ENCODE peak calls at places on chromosomes 12 and 14, in four cellular contexts. D, V, P and R are unnamed samples. For H3K36me3, the result is how much of the 10 kb centered on the place peaks cover.

GRCh38 chr12:94207467-94208432 is 59.4 kb downstream of the PLXNC1 start:
- DNase-seq in D (no peak), V (peak), P (peak), R (no peak)

GRCh38 chr12:109432431-109432830 is 44.7 kb downstream of the KCTD10 start:
- DNase-seq in D (no peak), V (no peak), P (no peak), R (no peak)

GRCh38 chr14:74583689-74584434 is 28.2 kb downstream of the LTBP2 start:
- DNase-seq in D (no peak), V (no peak), P (no peak), R (no peak)

GRCh38 chr14:94040247-94040646 is 14.1 kb downstream of the OTUB2 start:
- DNase-seq in D (no peak), V (no peak), P (no peak), R (no peak)

GRCh38 chr14:61564623-61565091 is 130.7 kb upstream of the HIF1A start:
- DNase-seq in D (no peak), V (no peak), P (no peak), R (no peak)

GRCh38 chr14:76844223-76844622 is 18.0 kb downstream of the LRRC74A start:
- DNase-seq in D (peak), V (no peak), P (no peak), R (no peak)

GRCh38 chr14:32252030-32252670 is 49.1 kb upstream of the RNU6-8 start:
- DNase-seq in D (no peak), V (peak), P (peak), R (no peak)

GRCh38 chr14:44846232-44846824 is 115.4 kb downstream of the KLHL28 start:
- DNase-seq in D (no peak), V (peak), P (no peak), R (no peak)

GRCh38 chr14:64191756-64192155 is 102.4 kb downstream of the ESR2 start:
- DNase-seq in D (no peak), V (no peak), P (no peak), R (no peak)

GRCh38 chr12:3213768-3214167 is 136.6 kb downstream of the TSPAN9 start:
- DNase-seq in D (no peak), V (no peak), P (no peak), R (no peak)

GRCh38 chr14:21894003-21894897 is 220.6 kb upstream of the OR4E1 start:
- DNase-seq in D (no peak), V (no peak), P (no peak), R (no peak)

GRCh38 chr12:121806556-121807308 is 2.9 kb downstream of the SETD1B start:
- DNase-seq in D (no peak), V (no peak), P (no peak), R (no peak)

GRCh38 chr12:24475337-24475736 is 473.6 kb downstream of the BCAT1 start:
- DNase-seq in D (no peak), V (no peak), P (no peak), R (no peak)

GRCh38 chr12:124616394-124617343 is 49.3 kb upstream of the NCOR2 start:
- DNase-seq in D (no peak), V (no peak), P (no peak), R (no peak)

GRCh38 chr12:108782971-108783370 is 51.7 kb upstream of the CORO1C start:
- DNase-seq in D (no peak), V (no peak), P (no peak), R (no peak)

GRCh38 chr14:101504096-101504948 is 57.0 kb upstream of the DIO3 start:
- DNase-seq in D (peak), V (no peak), P (no peak), R (no peak)

GRCh38 chr12:124374147-124374546 is 79.3 kb downstream of the RFLNA start:
- DNase-seq in D (no peak), V (no peak), P (no peak), R (no peak)

GRCh38 chr12:28066879-28067278 is 94.3 kb upstream of the PTHLH start:
- DNase-seq in D (no peak), V (no peak), P (no peak), R (no peak)

GRCh38 chr14:62800577-62800976 is 244.7 kb downstream of the KCNH5 start:
- DNase-seq in D (no peak), V (no peak), P (no peak), R (no peak)

GRCh38 chr14:52148371-52148770 is 79.5 kb upstream of the NID2 start:
- DNase-seq in D (no peak), V (no peak), P (no peak), R (no peak)

GRCh38 chr14:92538412-92539017 is 24.9 kb downstream of the RIN3 start:
- DNase-seq in D (no peak), V (peak), P (no peak), R (no peak)

GRCh38 chr12:88816201-88816600 is 235.9 kb upstream of the KITLG start:
- DNase-seq in D (no peak), V (no peak), P (no peak), R (no peak)

GRCh38 chr14:92352158-92352985 is 29.4 kb downstream of the SLC24A4 start:
- DNase-seq in D (no peak), V (no peak), P (no peak), R (no peak)

GRCh38 chr14:50943943-50944646 is at the start of gene PYGL:
- DNase-seq in D (peak), V (no peak), P (peak), R (no peak)

GRCh38 chr14:98754343-98755025 is 517.5 kb downstream of the BCL11B start:
- DNase-seq in D (no peak), V (no peak), P (no peak), R (no peak)

GRCh38 chr14:31326111-31326510 is 94.2 kb downstream of the HEATR5A start:
- DNase-seq in D (no peak), V (no peak), P (no peak), R (no peak)

GRCh38 chr14:54342806-54343205 is 54.0 kb upstream of the CDKN3 start:
- DNase-seq in D (no peak), V (no peak), P (no peak), R (no peak)

GRCh38 chr12:9869307-9870161 is at the start of gene CLEC2B:
- DNase-seq in D (no peak), V (peak), P (no peak), R (no peak)

GRCh38 chr12:127548123-127548553 is 718.8 kb upstream of the TMEM132C start:
- DNase-seq in D (no peak), V (no peak), P (no peak), R (no peak)

GRCh38 chr12:62625238-62625637 is 158.6 kb downstream of the MON2 start:
- DNase-seq in D (no peak), V (no peak), P (no peak), R (no peak)

GRCh38 chr12:113239811-113240331 is 18.6 kb downstream of the TPCN1 start:
- DNase-seq in D (peak), V (no peak), P (no peak), R (no peak)

GRCh38 chr12:64451687-64452558 is at the start of gene TBK1:
- DNase-seq in D (peak), V (peak), P (peak), R (no peak)

GRCh38 chr14:34496679-34497513 is 34.9 kb upstream of the SPTSSA start:
- DNase-seq in D (peak), V (no peak), P (no peak), R (peak)

GRCh38 chr14:29648045-29648444 is 279.6 kb downstream of the PRKD1 start:
- DNase-seq in D (no peak), V (no peak), P (no peak), R (no peak)

GRCh38 chr12:94560416-94561221 is 89.7 kb downstream of the TMCC3 start:
- DNase-seq in D (no peak), V (peak), P (peak), R (no peak)

GRCh38 chr12:91781114-91781513 is 364.5 kb downstream of the BTG1 start:
- DNase-seq in D (no peak), V (no peak), P (no peak), R (no peak)

GRCh38 chr12:26233620-26234019 is 38.2 kb downstream of the SSPN start:
- DNase-seq in D (no peak), V (no peak), P (no peak), R (no peak)

GRCh38 chr12:39102474-39103209 is 197.3 kb upstream of the CPNE8 start:
- DNase-seq in D (no peak), V (no peak), P (no peak), R (no peak)

GRCh38 chr12:52398176-52398575 is 8.0 kb downstream of the KRT82 start:
- DNase-seq in D (no peak), V (no peak), P (no peak), R (no peak)

GRCh38 chr12:96171905-96172304 is 22.3 kb upstream of the ELK3 start:
- DNase-seq in D (no peak), V (no peak), P (no peak), R (no peak)
- H3K36me3 ChIP-seq in D (under half), V (under half), P (under half), R (under half)

GRCh38 chr12:69309461-69309860 is 38.7 kb upstream of the LYZ start:
- DNase-seq in D (no peak), V (no peak), P (no peak), R (no peak)

GRCh38 chr12:69318225-69318624 is 30.0 kb upstream of the LYZ start:
- DNase-seq in D (no peak), V (no peak), P (no peak), R (no peak)

GRCh38 chr12:69313209-69313608 is 35.0 kb upstream of the LYZ start:
- DNase-seq in D (no peak), V (no peak), P (no peak), R (no peak)
- TF ChIP-seq CTCF in D (no peak), V (no peak), P (no peak), R (no peak)

DNA sequence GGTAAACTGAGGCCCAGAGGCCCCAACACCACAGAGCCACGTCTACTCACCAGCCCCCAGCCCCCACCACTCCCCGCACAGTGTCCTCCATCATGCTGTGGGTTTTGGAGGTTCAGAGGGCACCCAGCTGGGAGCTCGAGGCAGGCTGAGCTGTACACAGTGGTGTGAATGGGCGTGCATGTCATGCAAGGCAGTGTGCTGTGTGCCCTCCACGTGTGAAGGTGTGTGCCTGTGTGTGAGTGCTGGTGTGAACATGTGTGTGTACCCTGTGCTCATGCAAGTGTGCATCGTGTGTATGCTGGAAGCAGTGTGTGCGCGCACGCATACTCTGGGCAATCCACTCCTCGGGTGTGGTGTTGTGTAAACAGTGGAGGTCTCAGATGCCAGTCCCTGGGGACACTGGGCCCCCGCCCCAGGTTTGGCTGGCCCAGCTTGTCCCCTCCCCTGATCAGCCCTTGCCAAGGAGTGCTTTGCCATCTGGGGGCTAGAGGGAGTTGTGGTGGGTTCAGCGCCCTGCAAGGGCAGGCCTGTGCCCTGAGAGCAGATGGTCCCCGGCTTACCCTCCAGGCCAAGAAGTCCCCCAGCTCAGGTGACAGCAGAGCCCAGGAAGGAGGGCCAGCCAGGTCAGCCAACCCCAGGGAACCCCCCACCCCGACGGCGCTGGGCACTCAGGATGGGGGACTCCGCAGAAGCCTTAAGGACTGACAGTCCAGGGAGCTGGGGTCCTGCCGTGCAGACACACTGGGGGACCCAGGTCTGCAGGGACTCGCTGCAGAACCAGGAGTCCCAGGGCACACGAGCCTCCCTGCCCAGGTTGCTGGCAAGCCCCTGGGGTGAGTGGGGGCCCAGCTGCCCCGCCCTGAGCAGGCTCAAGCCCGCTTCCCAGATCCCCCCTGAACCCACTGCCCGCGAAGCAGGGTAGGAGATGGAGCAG is 23.8 kb upstream of the GPR132 start:
- DNase-seq in D (peak), V (no peak), P (no peak), R (peak)
- H3K36me3 ChIP-seq in D (under half), V (under half), P (under half), R (under half)

GRCh38 chr14:39704581-39704980 is 272.3 kb upstream of the FBXO33 start:
- DNase-seq in D (no peak), V (no peak), P (no peak), R (no peak)
- TF ChIP-seq CTCF in D (no peak), V (no peak), P (no peak), R (no peak)

GRCh38 chr14:100303925-100304324 is 2.3 kb downstream of the SLC25A29 start:
- DNase-seq in D (no peak), V (no peak), P (no peak), R (no peak)
- H3K36me3 ChIP-seq in D (under half), V (under half), P (under half), R (under half)

GRCh38 chr14:27528328-27528727 is 930.5 kb upstream of the NOVA1 start:
- DNase-seq in D (no peak), V (no peak), P (no peak), R (no peak)
- TF ChIP-seq CTCF in D (no peak), V (no peak), P (no peak), R (peak)

GRCh38 chr12:120131116-120131515 is 14.6 kb upstream of the RAB35 start:
- DNase-seq in D (no peak), V (no peak), P (no peak), R (no peak)
- H3K36me3 ChIP-seq in D (half or more), V (under half), P (under half), R (half or more)

GRCh38 chr12:75560167-75560566 is 48.8 kb upstream of the KRR1 start:
- DNase-seq in D (no peak), V (no peak), P (no peak), R (no peak)
- TF ChIP-seq CTCF in D (no peak), V (peak), P (peak), R (no peak)